ENCODE peak calls at places on chromosomes 1 and 21, in five cellular contexts. P, I, Q, X and W are unnamed samples.
A peak's percentile ranks its signal among the peaks of the same experiment; 100 is the strongest.

GRCh38 chr1:26317612-26318337 is at the start of gene CD52:
- DNase-seq in I (no peak), X (peak; percentile 90), P (no peak), Q (peak; percentile 63), W (peak; percentile 71)

GRCh38 chr21:31938330-31939301 is 65.8 kb downstream of the HUNK start:
- DNase-seq in P (no peak), Q (no peak), X (no peak), I (no peak), W (no peak)

GRCh38 chr21:41360072-41360821 is 1.6 kb upstream of the MX2 start:
- DNase-seq in Q (peak; percentile 73), I (no peak), X (no peak), P (peak; percentile 87), W (peak; percentile 49)

GRCh38 chr1:209106237-209106741 is 477.2 kb upstream of the CAMK1G start:
- DNase-seq in I (no peak), Q (no peak), X (no peak), P (no peak), W (peak; percentile 21)

GRCh38 chr21:32887026-32887425 is 115.5 kb upstream of the PAXBP1 start:
- DNase-seq in P (no peak), X (no peak), Q (no peak), I (no peak), W (no peak)

GRCh38 chr1:119885903-119886783 is 10.2 kb downstream of the ADAM30 start:
- DNase-seq in Q (peak; percentile 69), I (peak; percentile 18), P (no peak), X (peak; percentile 73), W (peak; percentile 77)

GRCh38 chr21:32334980-32335471 is 36.4 kb downstream of the MRAP start:
- DNase-seq in X (no peak), P (peak; percentile 48), Q (no peak), I (no peak), W (no peak)

GRCh38 chr1:201127755-201128455 is 921 bp upstream of the ASCL5 start:
- DNase-seq in P (no peak), X (no peak), Q (no peak), I (no peak), W (no peak)

GRCh38 chr1:56439610-56440264 is 139.6 kb downstream of the PLPP3 start:
- DNase-seq in Q (no peak), P (no peak), I (no peak), X (no peak), W (no peak)

GRCh38 chr1:9115656-9116205 is 13.2 kb downstream of the GPR157 start:
- DNase-seq in P (no peak), I (no peak), X (no peak), Q (no peak), W (no peak)

GRCh38 chr1:18176619-18177018 is 69.0 kb downstream of the IGSF21 start:
- DNase-seq in Q (no peak), X (no peak), I (no peak), P (no peak), W (no peak)

GRCh38 chr1:11147371-11147770 is 41.8 kb upstream of the ANGPTL7 start:
- DNase-seq in X (no peak), P (no peak), Q (no peak), I (no peak), W (no peak)

GRCh38 chr1:2637472-2637871 is 4.7 kb upstream of the MMEL1 start:
- DNase-seq in Q (no peak), X (no peak), I (no peak), P (no peak), W (no peak)

GRCh38 chr1:215082532-215083407 is at the start of gene KCNK2:
- DNase-seq in X (no peak), P (peak; percentile 71), Q (no peak), I (no peak), W (peak; percentile 75)

GRCh38 chr1:210483821-210484220 is 155.1 kb downstream of the HHAT start:
- DNase-seq in P (no peak), Q (no peak), I (no peak), X (no peak), W (no peak)

GRCh38 chr21:42071146-42071737 is at the start of gene UMODL1:
- DNase-seq in Q (no peak), I (no peak), X (no peak), P (no peak), W (no peak)

GRCh38 chr1:19432943-19433609 is 52.3 kb downstream of the CAPZB start:
- DNase-seq in I (no peak), P (no peak), X (no peak), Q (no peak), W (no peak)

GRCh38 chr1:182205378-182206022 is 144.0 kb upstream of the ZNF648 start:
- DNase-seq in X (no peak), P (no peak), Q (no peak), I (no peak), W (no peak)

GRCh38 chr1:186753241-186753640 is 73.0 kb upstream of the PTGS2 start:
- DNase-seq in P (no peak), I (no peak), Q (no peak), X (no peak), W (no peak)

GRCh38 chr1:247487057-247487456 is 29.2 kb upstream of the OR2B11 start:
- DNase-seq in P (no peak), X (peak; percentile 29), I (peak; percentile 25), Q (peak; percentile 14), W (peak; percentile 72)

GRCh38 chr1:117146570-117147340 is 25.2 kb upstream of the TRIM45 start:
- DNase-seq in I (no peak), X (no peak), P (no peak), Q (no peak), W (peak; percentile 34)

GRCh38 chr1:22711071-22711470 is 432 bp downstream of the EPHB2 start:
- DNase-seq in P (no peak), X (no peak), I (no peak), Q (no peak), W (peak; percentile 45)

GRCh38 chr1:49106438-49106837 is 329.7 kb upstream of the BEND5 start:
- DNase-seq in Q (no peak), P (no peak), I (no peak), X (no peak), W (no peak)

GRCh38 chr1:180787628-180788307 is 124.9 kb upstream of the KIAA1614 start:
- DNase-seq in I (no peak), P (no peak), X (no peak), Q (no peak), W (no peak)

GRCh38 chr1:117284408-117285215 is 73.9 kb upstream of the VTCN1 start:
- DNase-seq in X (peak; percentile 58), Q (no peak), I (peak; percentile 17), P (no peak), W (peak; percentile 82)

GRCh38 chr1:151287341-151287699 is 5.2 kb downstream of the ZNF687 start:
- DNase-seq in I (no peak), Q (no peak), X (no peak), P (no peak), W (no peak)

GRCh38 chr21:22395965-22396364 is 1397.8 kb downstream of the NCAM2 start:
- DNase-seq in X (no peak), Q (no peak), I (no peak), P (no peak), W (no peak)

GRCh38 chr1:55367273-55367672 is 152.1 kb upstream of the USP24 start:
- DNase-seq in I (no peak), X (no peak), Q (no peak), P (no peak), W (no peak)

GRCh38 chr1:244653439-244654283 is 735 bp downstream of the DESI2 start:
- DNase-seq in Q (peak; percentile 21), I (no peak), P (peak; percentile 81), X (no peak), W (peak; percentile 44)

GRCh38 chr1:201882665-201883132 is 6.0 kb upstream of the SHISA4 start:
- DNase-seq in P (no peak), Q (no peak), I (peak; percentile 84), X (peak; percentile 57), W (peak; percentile 25)

GRCh38 chr1:67747667-67748066 is 62.7 kb downstream of the GADD45A start:
- DNase-seq in Q (no peak), P (no peak), I (no peak), X (no peak), W (no peak)

GRCh38 chr1:67748630-67749029 is 63.6 kb downstream of the GADD45A start:
- DNase-seq in Q (no peak), I (no peak), P (no peak), X (no peak), W (no peak)

GRCh38 chr1:67749263-67749843 is 64.4 kb downstream of the GADD45A start:
- DNase-seq in Q (peak; percentile 55), P (no peak), X (no peak), I (no peak), W (peak; percentile 80)

GRCh38 chr1:67748147-67748546 is 63.1 kb downstream of the GADD45A start:
- DNase-seq in Q (no peak), I (no peak), X (no peak), P (no peak), W (no peak)

GRCh38 chr1:67746299-67746698 is 61.3 kb downstream of the GADD45A start:
- DNase-seq in P (no peak), I (no peak), X (no peak), Q (no peak), W (peak; percentile 62)
- TF ChIP-seq POLR2AphosphoS5 in P (no peak), I (no peak), X (no peak), Q (no peak), W (no peak)

GRCh38 chr21:14734833-14735232 is 188.7 kb upstream of the SAMSN1 start:
- DNase-seq in I (no peak), Q (no peak), X (no peak), P (no peak), W (no peak)

GRCh38 chr21:14736162-14736561 is 190.0 kb upstream of the SAMSN1 start:
- DNase-seq in Q (no peak), X (no peak), I (no peak), P (no peak), W (no peak)

GRCh38 chr21:14737278-14737677 is 191.2 kb upstream of the SAMSN1 start:
- DNase-seq in P (no peak), Q (no peak), X (no peak), I (no peak), W (no peak)

GRCh38 chr21:14736672-14737071 is 190.6 kb upstream of the SAMSN1 start:
- DNase-seq in Q (no peak), X (no peak), P (no peak), I (no peak), W (no peak)

GRCh38 chr21:14734191-14734590 is 188.1 kb upstream of the SAMSN1 start:
- DNase-seq in P (no peak), X (no peak), Q (no peak), I (no peak), W (no peak)
- H3K4me1 ChIP-seq in P (no peaks in the 10 kb centered on the region), X (no peaks in the 10 kb centered on the region), Q (peaks cover 5% of the 10 kb centered on the region), I (no peaks in the 10 kb centered on the region), W (no peaks in the 10 kb centered on the region)

GRCh38 chr1:92013923-92014322 is 15.9 kb upstream of the EPHX4 start:
- DNase-seq in X (no peak), I (no peak), P (no peak), Q (no peak), W (no peak)
- H3K27ac ChIP-seq in X (no peak overlapping the region), I (no peak overlapping the region), P (no peak overlapping the region), Q (no peak overlapping the region), W (no peak overlapping the region)

DNA sequence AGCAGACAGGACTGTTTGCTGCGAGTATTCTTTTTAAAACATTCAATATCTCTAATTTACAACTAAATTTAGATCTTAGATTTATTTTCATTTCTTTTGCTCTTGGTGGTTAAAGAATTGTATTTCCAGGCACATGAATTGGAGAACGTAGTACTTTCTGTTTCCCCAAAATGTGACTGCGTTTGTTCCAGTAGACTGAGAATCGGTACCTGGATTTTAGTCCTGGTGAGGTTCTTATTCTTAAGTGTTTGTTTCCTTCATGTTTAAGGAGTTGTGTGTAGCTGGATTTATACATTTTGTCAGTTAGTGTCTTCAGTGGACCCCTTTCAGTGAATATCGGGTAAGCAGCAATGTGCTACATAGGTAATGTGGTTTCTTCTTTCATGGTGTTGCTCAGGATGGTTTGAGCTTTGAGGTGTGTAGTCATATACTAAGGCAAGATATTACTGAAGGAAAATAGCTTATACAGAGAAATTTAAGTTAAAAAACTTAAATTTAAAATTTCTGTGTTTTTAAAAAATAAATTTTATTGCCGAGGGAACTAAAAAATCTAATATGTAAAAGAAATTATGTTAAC is 6.8 kb downstream of the MIER1 start:
- DNase-seq in Q (no peak), X (no peak), P (no peak), I (no peak), W (no peak)
- TF ChIP-seq POLR2AphosphoS5 in Q (no peak), X (no peak), P (no peak), I (no peak), W (no peak)